ENCODE peak calls at places on chromosomes 12 and 14, in eight cellular contexts. One of them, this sample, is unnamed.

GRCh38 chr12:75208851-75209781 is 523 bp downstream of the KCNC2 start:
- DNase-seq in ovary: no peak
- DNase-seq in stomach: no peak
- DNase-seq in H1: peak
- DNase-seq in tibial nerve: no peak
- DNase-seq in sigmoid colon: no peak
- DNase-seq in suprapubic skin: no peak
- DNase-seq in A549: no peak
- DNase-seq in this sample: no peak

GRCh38 chr14:70640938-70641547 is 673 bp upstream of the TTC9 start:
- DNase-seq in A549: peak
- DNase-seq in H1: peak
- DNase-seq in sigmoid colon: peak
- DNase-seq in ovary: no peak
- DNase-seq in suprapubic skin: no peak
- DNase-seq in tibial nerve: no peak
- DNase-seq in stomach: peak
- DNase-seq in this sample: peak

GRCh38 chr12:109029411-109029810 is 8.5 kb upstream of the SVOP start:
- DNase-seq in H1: peak
- DNase-seq in suprapubic skin: no peak
- DNase-seq in tibial nerve: no peak
- DNase-seq in sigmoid colon: no peak
- DNase-seq in A549: no peak
- DNase-seq in stomach: no peak
- DNase-seq in ovary: no peak
- DNase-seq in this sample: no peak

GRCh38 chr14:76456200-76456599 is 80.3 kb downstream of the ESRRB start:
- DNase-seq in stomach: no peak
- DNase-seq in suprapubic skin: no peak
- DNase-seq in ovary: no peak
- DNase-seq in H1: peak
- DNase-seq in sigmoid colon: no peak
- DNase-seq in A549: peak
- DNase-seq in tibial nerve: peak
- DNase-seq in this sample: no peak

GRCh38 chr14:98952595-98953325 is 319.2 kb downstream of the BCL11B start:
- DNase-seq in stomach: no peak
- DNase-seq in suprapubic skin: no peak
- DNase-seq in ovary: no peak
- DNase-seq in H1: no peak
- DNase-seq in sigmoid colon: peak
- DNase-seq in A549: peak
- DNase-seq in tibial nerve: no peak
- DNase-seq in this sample: no peak

GRCh38 chr14:92726135-92726932 is 22.1 kb downstream of the LGMN start:
- DNase-seq in stomach: peak
- DNase-seq in suprapubic skin: peak
- DNase-seq in A549: peak
- DNase-seq in ovary: peak
- DNase-seq in sigmoid colon: peak
- DNase-seq in H1: no peak
- DNase-seq in tibial nerve: no peak
- DNase-seq in this sample: no peak

GRCh38 chr12:80241576-80242273 is 142.4 kb downstream of the OTOGL start:
- DNase-seq in A549: no peak
- DNase-seq in tibial nerve: no peak
- DNase-seq in ovary: no peak
- DNase-seq in H1: no peak
- DNase-seq in suprapubic skin: no peak
- DNase-seq in stomach: no peak
- DNase-seq in sigmoid colon: no peak
- DNase-seq in this sample: no peak

GRCh38 chr14:41718477-41719166 is 111.9 kb downstream of the LRFN5 start:
- DNase-seq in suprapubic skin: no peak
- DNase-seq in H1: no peak
- DNase-seq in A549: no peak
- DNase-seq in sigmoid colon: no peak
- DNase-seq in tibial nerve: no peak
- DNase-seq in stomach: no peak
- DNase-seq in ovary: no peak
- DNase-seq in this sample: no peak

GRCh38 chr14:65103150-65103760 is 938 bp upstream of the MAX start:
- DNase-seq in H1: no peak
- DNase-seq in ovary: no peak
- DNase-seq in stomach: no peak
- DNase-seq in tibial nerve: no peak
- DNase-seq in A549: peak
- DNase-seq in sigmoid colon: no peak
- DNase-seq in suprapubic skin: no peak
- DNase-seq in this sample: peak

GRCh38 chr12:58965568-58965967 is 45.3 kb upstream of the LRIG3 start:
- DNase-seq in H1: no peak
- DNase-seq in ovary: no peak
- DNase-seq in stomach: no peak
- DNase-seq in suprapubic skin: no peak
- DNase-seq in tibial nerve: no peak
- DNase-seq in A549: no peak
- DNase-seq in sigmoid colon: no peak
- DNase-seq in this sample: no peak

GRCh38 chr12:1869145-1869544 is 48.8 kb downstream of the LRTM2 start:
- DNase-seq in H1: peak
- DNase-seq in ovary: no peak
- DNase-seq in suprapubic skin: no peak
- DNase-seq in stomach: no peak
- DNase-seq in A549: no peak
- DNase-seq in tibial nerve: no peak
- DNase-seq in sigmoid colon: no peak
- DNase-seq in this sample: no peak

GRCh38 chr14:36288496-36288895 is 31.9 kb downstream of the MBIP start:
- DNase-seq in suprapubic skin: no peak
- DNase-seq in tibial nerve: no peak
- DNase-seq in ovary: no peak
- DNase-seq in stomach: no peak
- DNase-seq in H1: no peak
- DNase-seq in sigmoid colon: no peak
- DNase-seq in A549: no peak
- DNase-seq in this sample: no peak

GRCh38 chr12:13628067-13628466 is 353.3 kb downstream of the GRIN2B start:
- DNase-seq in H1: no peak
- DNase-seq in tibial nerve: no peak
- DNase-seq in ovary: no peak
- DNase-seq in A549: no peak
- DNase-seq in stomach: no peak
- DNase-seq in suprapubic skin: no peak
- DNase-seq in sigmoid colon: no peak
- DNase-seq in this sample: no peak

GRCh38 chr12:67534671-67535070 is 113.9 kb upstream of the DYRK2 start:
- DNase-seq in A549: peak
- DNase-seq in suprapubic skin: no peak
- DNase-seq in stomach: no peak
- DNase-seq in ovary: peak
- DNase-seq in tibial nerve: no peak
- DNase-seq in sigmoid colon: no peak
- DNase-seq in H1: no peak
- DNase-seq in this sample: peak

GRCh38 chr12:57545809-57546437 is 1.1 kb downstream of the DCTN2 start:
- DNase-seq in A549: no peak
- DNase-seq in H1: no peak
- DNase-seq in tibial nerve: no peak
- DNase-seq in sigmoid colon: no peak
- DNase-seq in ovary: no peak
- DNase-seq in suprapubic skin: no peak
- DNase-seq in stomach: no peak
- DNase-seq in this sample: no peak

GRCh38 chr12:123163227-123163626 is 12.3 kb upstream of the PITPNM2 start:
- DNase-seq in tibial nerve: no peak
- DNase-seq in sigmoid colon: no peak
- DNase-seq in A549: no peak
- DNase-seq in ovary: no peak
- DNase-seq in stomach: no peak
- DNase-seq in H1: no peak
- DNase-seq in suprapubic skin: no peak
- DNase-seq in this sample: no peak

GRCh38 chr12:124532331-124532750 is 35.1 kb downstream of the NCOR2 start:
- DNase-seq in stomach: no peak
- DNase-seq in ovary: no peak
- DNase-seq in A549: no peak
- DNase-seq in tibial nerve: no peak
- DNase-seq in H1: no peak
- DNase-seq in sigmoid colon: no peak
- DNase-seq in suprapubic skin: peak
- DNase-seq in this sample: no peak

GRCh38 chr12:102956738-102957338 is 636 bp upstream of the ASCL1 start:
- DNase-seq in H1: peak
- DNase-seq in sigmoid colon: no peak
- DNase-seq in suprapubic skin: no peak
- DNase-seq in tibial nerve: no peak
- DNase-seq in ovary: no peak
- DNase-seq in A549: no peak
- DNase-seq in stomach: no peak
- DNase-seq in this sample: no peak

GRCh38 chr14:58299665-58300202 is 1.4 kb downstream of the ARID4A start:
- DNase-seq in H1: no peak
- DNase-seq in ovary: no peak
- DNase-seq in suprapubic skin: no peak
- DNase-seq in sigmoid colon: no peak
- DNase-seq in A549: no peak
- DNase-seq in stomach: no peak
- DNase-seq in tibial nerve: peak
- DNase-seq in this sample: no peak

GRCh38 chr14:102504302-102504950 is 5.2 kb downstream of the ANKRD9 start:
- DNase-seq in tibial nerve: no peak
- DNase-seq in A549: no peak
- DNase-seq in suprapubic skin: no peak
- DNase-seq in H1: no peak
- DNase-seq in ovary: no peak
- DNase-seq in sigmoid colon: no peak
- DNase-seq in stomach: no peak
- DNase-seq in this sample: no peak
- TF ChIP-seq POLR2A in tibial nerve: no peak
- TF ChIP-seq POLR2A in A549: no peak
- TF ChIP-seq POLR2A in suprapubic skin: no peak
- TF ChIP-seq POLR2A in H1: no peak
- TF ChIP-seq POLR2A in ovary: no peak
- TF ChIP-seq POLR2A in sigmoid colon: no peak
- TF ChIP-seq POLR2A in stomach: no peak
- TF ChIP-seq POLR2A in this sample: no peak

GRCh38 chr12:33588725-33589405 is 149.2 kb upstream of the SYT10 start:
- DNase-seq in stomach: no peak
- DNase-seq in sigmoid colon: no peak
- DNase-seq in A549: no peak
- DNase-seq in ovary: no peak
- DNase-seq in suprapubic skin: no peak
- DNase-seq in H1: no peak
- DNase-seq in tibial nerve: no peak
- DNase-seq in this sample: no peak
- H3K27ac ChIP-seq in stomach: no peak
- H3K27ac ChIP-seq in sigmoid colon: no peak
- H3K27ac ChIP-seq in A549: no peak
- H3K27ac ChIP-seq in ovary: no peak
- H3K27ac ChIP-seq in suprapubic skin: no peak
- H3K27ac ChIP-seq in H1: no peak
- H3K27ac ChIP-seq in tibial nerve: no peak
- H3K27ac ChIP-seq in this sample: no peak

DNA sequence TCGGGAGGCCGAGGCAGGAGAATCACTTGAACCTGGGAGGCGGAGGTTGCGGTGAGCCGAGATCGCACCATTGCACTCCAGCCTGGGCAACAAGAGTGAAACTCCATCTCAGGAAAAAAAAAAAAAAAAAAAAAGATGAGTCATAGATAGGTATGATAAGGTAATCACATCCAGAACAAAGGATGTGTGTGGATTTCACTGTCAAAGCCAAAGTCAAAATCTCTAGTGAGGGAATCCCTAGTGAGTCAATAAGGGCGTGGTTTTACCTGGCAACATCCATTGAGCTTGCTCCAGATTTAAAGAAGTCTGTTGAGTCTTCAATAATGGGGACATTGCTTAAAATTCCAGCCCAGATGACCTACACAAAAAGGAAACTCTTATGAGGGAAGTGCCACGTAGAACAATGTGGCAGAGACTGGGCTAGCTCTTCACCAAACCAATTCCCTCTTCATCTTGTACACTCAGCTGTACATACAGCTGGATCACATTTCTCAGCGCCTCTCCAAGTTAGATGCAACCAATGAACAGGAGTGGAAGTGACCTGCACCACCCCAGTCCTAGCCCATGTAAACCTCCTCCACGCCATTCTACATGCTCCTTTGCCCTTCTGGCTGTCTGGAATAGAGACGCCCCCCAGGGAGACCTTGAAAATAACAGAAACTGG is 23.4 kb downstream of the ALDH1L2 start:
- DNase-seq in suprapubic skin: no peak
- DNase-seq in ovary: no peak
- DNase-seq in tibial nerve: no peak
- DNase-seq in sigmoid colon: no peak
- DNase-seq in A549: no peak
- DNase-seq in stomach: no peak
- DNase-seq in H1: no peak
- DNase-seq in this sample: no peak
- TF ChIP-seq EP300 in suprapubic skin: no peak
- TF ChIP-seq EP300 in ovary: no peak
- TF ChIP-seq EP300 in tibial nerve: no peak
- TF ChIP-seq EP300 in sigmoid colon: no peak
- TF ChIP-seq EP300 in A549: no peak
- TF ChIP-seq EP300 in stomach: no peak
- TF ChIP-seq EP300 in H1: no peak
- TF ChIP-seq EP300 in this sample: no peak

DNA sequence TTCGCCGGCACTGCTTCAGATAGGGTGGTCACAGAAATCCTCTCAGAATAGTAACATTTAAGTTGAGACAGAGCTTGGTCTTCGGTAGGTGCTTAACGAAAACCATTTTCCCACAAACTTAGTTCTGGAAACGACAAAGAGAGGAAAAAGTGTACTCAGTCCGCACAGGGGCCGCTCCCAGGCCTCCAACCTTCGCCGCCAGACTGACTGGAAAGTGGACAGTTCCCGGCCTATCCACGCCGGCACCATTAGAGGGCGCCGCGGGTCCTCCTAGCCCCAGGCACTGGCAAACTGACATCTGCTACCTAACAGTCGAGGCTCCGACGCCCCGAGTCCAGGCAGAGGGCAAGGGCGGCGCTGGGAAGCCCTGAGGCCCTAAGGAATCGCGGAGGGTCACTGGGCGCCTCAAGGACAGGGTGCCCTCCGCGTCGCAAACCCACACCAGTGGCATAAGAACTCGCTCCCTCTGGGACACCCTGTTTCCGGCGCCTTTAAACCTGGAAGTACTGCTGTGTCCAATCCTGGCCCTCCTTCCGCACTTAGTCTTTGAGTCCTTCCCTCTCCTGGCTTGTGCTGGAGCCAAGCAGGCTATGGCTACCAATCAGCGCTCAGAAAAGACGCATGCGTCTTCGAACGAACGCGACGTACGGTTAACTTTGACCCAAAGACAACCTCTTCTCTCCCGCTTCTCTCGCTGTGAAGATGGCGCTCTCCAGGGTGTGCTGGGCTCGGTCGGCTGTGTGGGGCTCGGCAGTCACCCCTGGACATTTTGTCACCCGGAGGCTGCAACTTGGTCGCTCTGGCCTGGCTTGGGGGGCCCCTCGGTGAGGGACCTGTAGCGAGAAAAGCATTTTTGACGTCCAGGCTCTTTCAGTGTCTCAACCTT is at the start of gene LETMD1:
- DNase-seq in tibial nerve: peak
- DNase-seq in ovary: peak
- DNase-seq in sigmoid colon: peak
- DNase-seq in H1: peak
- DNase-seq in suprapubic skin: peak
- DNase-seq in A549: peak
- DNase-seq in stomach: peak
- DNase-seq in this sample: peak
- TF ChIP-seq POLR2A in tibial nerve: peak
- TF ChIP-seq POLR2A in ovary: peak
- TF ChIP-seq POLR2A in sigmoid colon: peak
- TF ChIP-seq POLR2A in H1: peak
- TF ChIP-seq POLR2A in suprapubic skin: peak
- TF ChIP-seq POLR2A in A549: peak
- TF ChIP-seq POLR2A in stomach: no peak
- TF ChIP-seq POLR2A in this sample: peak